ENCODE peak calls at places on chromosomes 13 and 19, in five cellular contexts. B is Karpas-422; G is H4; K is activated T-helper 1 cell treated with anti-CD3 and anti-CD28 coated beads, Interleukin-12 subunit alpha, Interleukin-12 subunit beta, Interleukin-2, Interleukin-4 antibody, amounts not matched to agents 30 ng/mL and 10 ng/mL and 1 ng/mL, durations not matched to agents 14 hours and 24 hours and 36 hours; R is SW480. L is an unnamed sample.

GRCh38 chr19:34173145-34173956 is 1.0 kb downstream of the LSM14A start:
- DNase-seq in B (peak), G (peak), K (no peak), R (peak), L (peak)

GRCh38 chr19:41495589-41495988 is 52.6 kb downstream of the ERICH4 start:
- DNase-seq in K (no peak), B (no peak), R (no peak), G (no peak), L (no peak)

GRCh38 chr13:106109391-106109791 is 426.1 kb downstream of the EFNB2 start:
- DNase-seq in G (no peak), R (no peak), K (no peak), B (no peak), L (no peak)

GRCh38 chr19:46745521-46746280 is at the start of gene FKRP:
- DNase-seq in G (no peak), R (no peak), K (peak), B (peak), L (peak)

GRCh38 chr13:80141114-80141849 is 199.6 kb downstream of the SPRY2 start:
- DNase-seq in B (no peak), R (no peak), K (no peak), G (no peak), L (no peak)

GRCh38 chr13:32415019-32415418 is 12.9 kb downstream of the N4BP2L1 start:
- DNase-seq in G (no peak), B (peak), R (peak), K (no peak), L (no peak)

GRCh38 chr13:101998129-101998528 is 403.7 kb downstream of the FGF14 start:
- DNase-seq in B (no peak), G (no peak), K (no peak), R (no peak), L (no peak)

GRCh38 chr13:94198666-94199065 is 280.8 kb downstream of the DCT start:
- DNase-seq in B (no peak), R (no peak), K (no peak), G (no peak), L (no peak)

GRCh38 chr13:96804186-96804585 is 190.1 kb downstream of the OXGR1 start:
- DNase-seq in B (no peak), K (no peak), R (no peak), G (no peak), L (no peak)

GRCh38 chr19:31553844-31554215 is 204.6 kb upstream of the TSHZ3 start:
- DNase-seq in K (no peak), B (no peak), R (no peak), G (peak), L (no peak)

GRCh38 chr13:49908637-49909036 is 27.5 kb downstream of the SPRYD7 start:
- DNase-seq in R (no peak), B (peak), K (no peak), G (no peak), L (no peak)

GRCh38 chr13:23488442-23488841 is 54.9 kb upstream of the SACS start:
- DNase-seq in R (no peak), G (peak), K (no peak), B (no peak), L (no peak)

GRCh38 chr13:112744306-112745021 is 54.6 kb downstream of the ATP11A start:
- DNase-seq in B (no peak), K (no peak), G (no peak), R (no peak), L (no peak)

GRCh38 chr13:35979378-35979911 is 151.7 kb downstream of the DCLK1 start:
- DNase-seq in G (peak), R (no peak), K (no peak), B (no peak), L (no peak)

GRCh38 chr19:39078436-39079200 is 5.5 kb upstream of the ACP7 start:
- DNase-seq in B (no peak), R (peak), K (no peak), G (peak), L (no peak)

GRCh38 chr13:46598140-46598819 is 45.3 kb downstream of the LRCH1 start:
- DNase-seq in R (no peak), K (no peak), G (no peak), B (peak), L (no peak)

GRCh38 chr19:19447536-19448237 is 42.2 kb downstream of the GATAD2A start:
- DNase-seq in G (no peak), R (no peak), K (peak), B (no peak), L (no peak)

GRCh38 chr19:31960474-31960873 is 384.9 kb upstream of the ZNF507 start:
- DNase-seq in G (peak), K (no peak), R (peak), B (no peak), L (no peak)